ENCODE peak calls at places on chromosome 5, in five cellular contexts. One of them, this sample, is unnamed.

GRCh38 chr5:151523335-151523734 is 67.8 kb downstream of the FAT2 start:
- DNase-seq in stimulated activated CD8-positive, alpha-beta memory T cell treated with anti-CD3 and anti-CD28 coated beads, Interleukin-7, amount 100 ng/mL, for 24 hours: no peak
- DNase-seq in activated CD4-positive, alpha-beta memory T cell treated with anti-CD3 and anti-CD28 coated beads for 36 hours: peak
- DNase-seq in CD8-positive, alpha-beta T cell: no peak
- DNase-seq in stimulated activated naive CD4-positive, alpha-beta T cell: peak
- DNase-seq in this sample: no peak

GRCh38 chr5:127582723-127583370 is 65.4 kb downstream of the PRRC1 start:
- DNase-seq in stimulated activated CD8-positive, alpha-beta memory T cell treated with anti-CD3 and anti-CD28 coated beads, Interleukin-7, amount 100 ng/mL, for 24 hours: no peak
- DNase-seq in activated CD4-positive, alpha-beta memory T cell treated with anti-CD3 and anti-CD28 coated beads for 36 hours: no peak
- DNase-seq in CD8-positive, alpha-beta T cell: no peak
- DNase-seq in stimulated activated naive CD4-positive, alpha-beta T cell: no peak
- DNase-seq in this sample: no peak

GRCh38 chr5:15798006-15798405 is 298.0 kb downstream of the FBXL7 start:
- DNase-seq in stimulated activated CD8-positive, alpha-beta memory T cell treated with anti-CD3 and anti-CD28 coated beads, Interleukin-7, amount 100 ng/mL, for 24 hours: no peak
- DNase-seq in activated CD4-positive, alpha-beta memory T cell treated with anti-CD3 and anti-CD28 coated beads for 36 hours: no peak
- DNase-seq in CD8-positive, alpha-beta T cell: no peak
- DNase-seq in stimulated activated naive CD4-positive, alpha-beta T cell: no peak
- DNase-seq in this sample: no peak

GRCh38 chr5:113376640-113377039 is 58.1 kb downstream of the TSSK1B start:
- DNase-seq in stimulated activated CD8-positive, alpha-beta memory T cell treated with anti-CD3 and anti-CD28 coated beads, Interleukin-7, amount 100 ng/mL, for 24 hours: no peak
- DNase-seq in activated CD4-positive, alpha-beta memory T cell treated with anti-CD3 and anti-CD28 coated beads for 36 hours: no peak
- DNase-seq in CD8-positive, alpha-beta T cell: no peak
- DNase-seq in stimulated activated naive CD4-positive, alpha-beta T cell: no peak
- DNase-seq in this sample: no peak

GRCh38 chr5:150034677-150035076 is 34.1 kb downstream of the HMGXB3 start:
- DNase-seq in stimulated activated CD8-positive, alpha-beta memory T cell treated with anti-CD3 and anti-CD28 coated beads, Interleukin-7, amount 100 ng/mL, for 24 hours: no peak
- DNase-seq in activated CD4-positive, alpha-beta memory T cell treated with anti-CD3 and anti-CD28 coated beads for 36 hours: no peak
- DNase-seq in CD8-positive, alpha-beta T cell: no peak
- DNase-seq in stimulated activated naive CD4-positive, alpha-beta T cell: no peak
- DNase-seq in this sample: no peak

GRCh38 chr5:96219580-96220281 is 213.3 kb downstream of the PCSK1 start:
- DNase-seq in stimulated activated CD8-positive, alpha-beta memory T cell treated with anti-CD3 and anti-CD28 coated beads, Interleukin-7, amount 100 ng/mL, for 24 hours: no peak
- DNase-seq in activated CD4-positive, alpha-beta memory T cell treated with anti-CD3 and anti-CD28 coated beads for 36 hours: peak
- DNase-seq in CD8-positive, alpha-beta T cell: no peak
- DNase-seq in stimulated activated naive CD4-positive, alpha-beta T cell: no peak
- DNase-seq in this sample: no peak

GRCh38 chr5:87705876-87706275 is 293.1 kb upstream of the CCNH start:
- DNase-seq in stimulated activated CD8-positive, alpha-beta memory T cell treated with anti-CD3 and anti-CD28 coated beads, Interleukin-7, amount 100 ng/mL, for 24 hours: no peak
- DNase-seq in activated CD4-positive, alpha-beta memory T cell treated with anti-CD3 and anti-CD28 coated beads for 36 hours: no peak
- DNase-seq in CD8-positive, alpha-beta T cell: no peak
- DNase-seq in stimulated activated naive CD4-positive, alpha-beta T cell: no peak
- DNase-seq in this sample: no peak

GRCh38 chr5:87002485-87002884 is 265.2 kb upstream of the RASA1 start:
- DNase-seq in stimulated activated CD8-positive, alpha-beta memory T cell treated with anti-CD3 and anti-CD28 coated beads, Interleukin-7, amount 100 ng/mL, for 24 hours: no peak
- DNase-seq in activated CD4-positive, alpha-beta memory T cell treated with anti-CD3 and anti-CD28 coated beads for 36 hours: no peak
- DNase-seq in CD8-positive, alpha-beta T cell: no peak
- DNase-seq in stimulated activated naive CD4-positive, alpha-beta T cell: no peak
- DNase-seq in this sample: no peak

GRCh38 chr5:84197542-84197941 is 187.1 kb downstream of the EDIL3 start:
- DNase-seq in stimulated activated CD8-positive, alpha-beta memory T cell treated with anti-CD3 and anti-CD28 coated beads, Interleukin-7, amount 100 ng/mL, for 24 hours: no peak
- DNase-seq in activated CD4-positive, alpha-beta memory T cell treated with anti-CD3 and anti-CD28 coated beads for 36 hours: no peak
- DNase-seq in CD8-positive, alpha-beta T cell: no peak
- DNase-seq in stimulated activated naive CD4-positive, alpha-beta T cell: no peak
- DNase-seq in this sample: no peak

GRCh38 chr5:133781446-133781845 is 169.1 kb upstream of the FSTL4 start:
- DNase-seq in stimulated activated CD8-positive, alpha-beta memory T cell treated with anti-CD3 and anti-CD28 coated beads, Interleukin-7, amount 100 ng/mL, for 24 hours: no peak
- DNase-seq in activated CD4-positive, alpha-beta memory T cell treated with anti-CD3 and anti-CD28 coated beads for 36 hours: no peak
- DNase-seq in CD8-positive, alpha-beta T cell: no peak
- DNase-seq in stimulated activated naive CD4-positive, alpha-beta T cell: no peak
- DNase-seq in this sample: no peak

GRCh38 chr5:172450861-172451695 is 3.2 kb downstream of the SH3PXD2B start:
- DNase-seq in stimulated activated CD8-positive, alpha-beta memory T cell treated with anti-CD3 and anti-CD28 coated beads, Interleukin-7, amount 100 ng/mL, for 24 hours: no peak
- DNase-seq in activated CD4-positive, alpha-beta memory T cell treated with anti-CD3 and anti-CD28 coated beads for 36 hours: peak
- DNase-seq in CD8-positive, alpha-beta T cell: peak
- DNase-seq in stimulated activated naive CD4-positive, alpha-beta T cell: peak
- DNase-seq in this sample: no peak

GRCh38 chr5:144183254-144183889 is 12.7 kb downstream of the KCTD16 start:
- DNase-seq in stimulated activated CD8-positive, alpha-beta memory T cell treated with anti-CD3 and anti-CD28 coated beads, Interleukin-7, amount 100 ng/mL, for 24 hours: no peak
- DNase-seq in activated CD4-positive, alpha-beta memory T cell treated with anti-CD3 and anti-CD28 coated beads for 36 hours: no peak
- DNase-seq in CD8-positive, alpha-beta T cell: no peak
- DNase-seq in stimulated activated naive CD4-positive, alpha-beta T cell: peak
- DNase-seq in this sample: no peak

GRCh38 chr5:135310328-135310989 is 88.6 kb downstream of the MACROH2A1 start:
- DNase-seq in stimulated activated CD8-positive, alpha-beta memory T cell treated with anti-CD3 and anti-CD28 coated beads, Interleukin-7, amount 100 ng/mL, for 24 hours: no peak
- DNase-seq in activated CD4-positive, alpha-beta memory T cell treated with anti-CD3 and anti-CD28 coated beads for 36 hours: no peak
- DNase-seq in CD8-positive, alpha-beta T cell: no peak
- DNase-seq in stimulated activated naive CD4-positive, alpha-beta T cell: no peak
- DNase-seq in this sample: peak

GRCh38 chr5:142611154-142611553 is 74.7 kb downstream of the FGF1 start:
- DNase-seq in stimulated activated CD8-positive, alpha-beta memory T cell treated with anti-CD3 and anti-CD28 coated beads, Interleukin-7, amount 100 ng/mL, for 24 hours: peak
- DNase-seq in activated CD4-positive, alpha-beta memory T cell treated with anti-CD3 and anti-CD28 coated beads for 36 hours: peak
- DNase-seq in CD8-positive, alpha-beta T cell: peak
- DNase-seq in stimulated activated naive CD4-positive, alpha-beta T cell: peak
- DNase-seq in this sample: peak

GRCh38 chr5:88610586-88610985 is 272.4 kb downstream of the MEF2C start:
- DNase-seq in stimulated activated CD8-positive, alpha-beta memory T cell treated with anti-CD3 and anti-CD28 coated beads, Interleukin-7, amount 100 ng/mL, for 24 hours: no peak
- DNase-seq in activated CD4-positive, alpha-beta memory T cell treated with anti-CD3 and anti-CD28 coated beads for 36 hours: no peak
- DNase-seq in CD8-positive, alpha-beta T cell: no peak
- DNase-seq in stimulated activated naive CD4-positive, alpha-beta T cell: no peak
- DNase-seq in this sample: no peak